ENCODE peak calls at places on chromosome 15, in five cellular contexts. K is fibroblast of pulmonary artery, V is BJ, B is tibial artery, S is pancreas. A is an unnamed sample.
A peak's percentile ranks its signal among the peaks of the same experiment; 100 is the strongest.

GRCh38 chr15:51229907-51230328 is 108.5 kb downstream of the CYP19A1 start:
- DNase-seq in K (peak; percentile 62), V (no peak), B (no peak), S (no peak), A (peak; percentile 13)

GRCh38 chr15:84818221-84819131 is 1.3 kb downstream of the ALPK3 start:
- DNase-seq in K (peak; percentile 68), V (no peak), B (peak; percentile 70), S (no peak), A (no peak)

GRCh38 chr15:95559875-95560394 is 770.6 kb upstream of the NR2F2 start:
- DNase-seq in K (peak; percentile 94), V (peak; percentile 71), B (peak; percentile 76), S (no peak), A (peak; percentile 18)

GRCh38 chr15:23447107-23447500 is at the start of gene GOLGA6L2:
- DNase-seq in K (no peak), V (no peak), B (no peak), S (no peak), A (no peak)

GRCh38 chr15:25242957-25243799 is 195.6 kb downstream of the UBE3A start:
- DNase-seq in K (no peak), V (no peak), B (peak; percentile 12), S (peak; percentile 39), A (no peak)

GRCh38 chr15:34900748-34901147 is 68.8 kb downstream of the AQR start:
- DNase-seq in K (no peak), V (no peak), B (no peak), S (no peak), A (no peak)

GRCh38 chr15:85707519-85708338 is 87.0 kb downstream of the KLHL25 start:
- DNase-seq in K (peak; percentile 71), V (no peak), B (no peak), S (no peak), A (no peak)

GRCh38 chr15:25091421-25092158 is 136.8 kb downstream of the SNRPN start:
- DNase-seq in K (no peak), V (no peak), B (no peak), S (no peak), A (no peak)

GRCh38 chr15:55241193-55241592 is 44.5 kb upstream of the RSL24D1 start:
- DNase-seq in K (no peak), V (no peak), B (no peak), S (no peak), A (no peak)

GRCh38 chr15:41161736-41162135 is 45.7 kb upstream of the INO80 start:
- DNase-seq in K (no peak), V (no peak), B (no peak), S (no peak), A (no peak)

GRCh38 chr15:96345560-96346389 is 15.3 kb downstream of the NR2F2 start:
- DNase-seq in K (peak; percentile 87), V (no peak), B (peak; percentile 91), S (no peak), A (no peak)

GRCh38 chr15:71757741-71758530 is 52.4 kb upstream of the NR2E3 start:
- DNase-seq in K (no peak), V (no peak), B (no peak), S (no peak), A (no peak)

GRCh38 chr15:41115088-41115651 is 910 bp downstream of the INO80 start:
- DNase-seq in K (peak; percentile 34), V (no peak), B (no peak), S (no peak), A (peak; percentile 69)

GRCh38 chr15:33860749-33861148 is 107.5 kb upstream of the CHRM5 start:
- DNase-seq in K (peak; percentile 53), V (no peak), B (no peak), S (no peak), A (no peak)

GRCh38 chr15:58357529-58358476 is 74.0 kb upstream of the LIPC start:
- DNase-seq in K (peak; percentile 59), V (no peak), B (no peak), S (no peak), A (no peak)

GRCh38 chr15:86558678-86559077 is 479.0 kb downstream of the AGBL1 start:
- DNase-seq in K (no peak), V (no peak), B (no peak), S (no peak), A (no peak)

GRCh38 chr15:58431221-58432149 is at the start of gene LIPC:
- DNase-seq in K (no peak), V (no peak), B (no peak), S (no peak), A (no peak)

GRCh38 chr15:67781061-67781460 is 44.2 kb upstream of the SKOR1 start:
- DNase-seq in K (no peak), V (no peak), B (no peak), S (no peak), A (no peak)

GRCh38 chr15:69434679-69435078 is 17.9 kb upstream of the RPLP1 start:
- DNase-seq in K (no peak), V (no peak), B (no peak), S (no peak), A (no peak)

GRCh38 chr15:67510597-67511225 is 10.2 kb upstream of the C15orf61 start:
- DNase-seq in K (peak; percentile 17), V (peak; percentile 65), B (no peak), S (no peak), A (peak; percentile 23)

GRCh38 chr15:49888341-49888693 is 230.7 kb downstream of the ATP8B4 start:
- DNase-seq in K (no peak), V (no peak), B (no peak), S (no peak), A (no peak)

GRCh38 chr15:97692317-97693015 is 268.0 kb upstream of the ARRDC4 start:
- DNase-seq in K (no peak), V (no peak), B (no peak), S (no peak), A (no peak)

GRCh38 chr15:76235186-76235826 is 76.0 kb downstream of the ETFA start:
- DNase-seq in K (peak; percentile 71), V (peak; percentile 15), B (no peak), S (no peak), A (peak; percentile 27)

GRCh38 chr15:43877371-43877770 is 50.6 kb downstream of the WDR76 start:
- DNase-seq in K (no peak), V (no peak), B (no peak), S (no peak), A (no peak)

GRCh38 chr15:45089712-45090373 is 24.1 kb downstream of the DUOX2 start:
- DNase-seq in K (no peak), V (no peak), B (no peak), S (no peak), A (no peak)

GRCh38 chr15:75454471-75455418 is 3.3 kb upstream of the SIN3A start:
- DNase-seq in K (peak; percentile 6), V (no peak), B (no peak), S (peak; percentile 84), A (no peak)

GRCh38 chr15:74156678-74157411 is 16.7 kb upstream of the ISLR start:
- DNase-seq in K (peak; percentile 47), V (no peak), B (peak; percentile 57), S (no peak), A (no peak)

GRCh38 chr15:48566669-48567068 is 78.8 kb downstream of the FBN1 start:
- DNase-seq in K (peak; percentile 88), V (no peak), B (no peak), S (no peak), A (no peak)

GRCh38 chr15:37056168-37056893 is 44.0 kb downstream of the MEIS2 start:
- DNase-seq in K (peak; percentile 62), V (no peak), B (peak; percentile 22), S (no peak), A (no peak)

GRCh38 chr15:39581501-39582285 is 814 bp downstream of the THBS1 start:
- DNase-seq in K (peak; percentile 71), V (peak; percentile 12), B (peak; percentile 56), S (peak; percentile 78), A (no peak)
- TF ChIP-seq CTCF in K (peak; percentile 43), V (peak; percentile 49), B (peak; percentile 39), S (no peak), A (peak; percentile 39)

DNA sequence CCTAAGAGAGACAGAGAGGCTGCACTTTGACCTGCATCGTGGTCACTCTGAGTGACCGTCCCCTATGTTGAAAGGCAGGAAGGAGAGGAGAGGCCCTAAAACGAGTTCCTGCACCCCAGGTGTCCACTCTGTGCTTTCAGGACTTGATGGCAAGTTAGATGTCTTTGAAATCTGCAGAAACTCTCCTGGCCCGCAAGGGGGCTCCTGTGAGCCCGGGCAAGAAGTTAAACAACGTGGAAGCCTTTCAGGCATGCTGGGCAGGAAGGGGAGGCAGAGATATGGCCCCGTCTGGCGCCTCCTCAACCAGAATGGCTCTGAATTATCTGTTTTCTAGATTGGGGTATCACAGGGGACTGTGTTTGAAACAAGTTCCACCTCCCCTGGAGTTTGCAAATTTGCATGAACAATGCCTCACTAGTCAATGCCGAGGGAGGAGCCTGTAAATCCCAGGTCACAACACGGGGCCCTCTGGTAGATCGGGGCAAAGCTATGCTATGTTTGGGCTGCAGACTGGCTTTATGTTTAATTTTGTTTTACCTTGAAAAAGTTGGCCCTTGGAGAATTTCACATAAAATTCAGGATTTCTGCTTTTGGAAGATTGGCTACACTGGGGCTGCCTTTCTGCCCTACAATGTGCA is 9.8 kb downstream of the CTXND1 start:
- DNase-seq in K (peak; percentile 39), V (no peak), B (no peak), S (peak; percentile 59), A (no peak)
- H3K4me3 ChIP-seq in K (no peak overlapping the region), V (no peak overlapping the region), B (no peak overlapping the region), S (no peak overlapping the region), A (no peak overlapping the region)

GRCh38 chr15:31489281-31489680 is 162.6 kb downstream of the KLF13 start:
- DNase-seq in K (no peak), V (no peak), B (no peak), S (no peak), A (no peak)

GRCh38 chr15:31486506-31486905 is 159.9 kb downstream of the KLF13 start:
- DNase-seq in K (no peak), V (no peak), B (no peak), S (no peak), A (no peak)

GRCh38 chr15:31486906-31487695 is 160.5 kb downstream of the KLF13 start:
- DNase-seq in K (no peak), V (no peak), B (no peak), S (no peak), A (no peak)

GRCh38 chr15:31488437-31489204 is 162.0 kb downstream of the KLF13 start:
- DNase-seq in K (peak; percentile 94), V (no peak), B (peak; percentile 58), S (no peak), A (peak; percentile 81)

GRCh38 chr15:31487811-31488436 is 161.3 kb downstream of the KLF13 start:
- DNase-seq in K (peak; percentile 18), V (no peak), B (no peak), S (no peak), A (no peak)
- TF ChIP-seq CTCF in K (peak; percentile 13), V (peak; percentile 4), B (no peak), S (no peak), A (no peak)

DNA sequence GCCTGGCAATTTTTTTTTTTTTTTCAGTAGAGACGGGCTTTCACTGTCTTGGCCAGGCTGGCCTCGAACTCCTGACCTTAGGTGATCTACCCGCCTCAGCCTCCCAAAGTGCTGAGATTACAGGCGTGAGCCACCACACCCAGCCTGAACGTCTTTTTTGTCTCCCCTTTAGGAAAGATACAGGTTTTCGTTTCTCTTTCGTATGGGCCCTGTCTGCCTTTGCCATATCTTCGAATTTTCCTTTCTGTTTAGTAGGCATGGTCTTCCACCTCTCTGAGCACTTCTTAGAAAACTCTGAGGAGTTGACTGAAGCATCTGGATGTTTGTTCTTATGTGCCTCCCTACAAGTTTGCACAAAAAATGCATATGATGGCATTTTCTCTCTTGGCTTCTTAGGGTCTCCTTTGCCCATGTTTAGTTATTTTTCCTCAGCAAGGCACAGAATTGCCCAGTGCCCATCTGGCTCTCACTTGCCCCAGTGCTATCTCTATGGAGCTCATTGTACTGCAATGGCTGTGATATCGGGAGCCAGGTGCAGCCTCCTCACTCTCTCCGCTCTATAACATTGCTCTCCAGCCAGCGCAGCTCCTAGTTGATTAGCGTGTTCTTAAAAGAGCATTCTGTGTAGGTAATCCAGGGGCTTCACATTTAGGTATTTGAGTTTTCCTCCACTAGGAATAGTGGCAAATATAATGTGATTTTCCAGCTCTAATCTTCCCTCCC is 48.0 kb downstream of the ABHD2 start:
- DNase-seq in K (no peak), V (no peak), B (no peak), S (no peak), A (no peak)
- H3K4me3 ChIP-seq in K (no peak overlapping the region), V (no peak overlapping the region), B (no peak overlapping the region), S (no peak overlapping the region), A (no peak overlapping the region)